ENCODE peak calls at places on chromosomes 4 and X, in four cellular contexts. W is HCT116, C is body of pancreas, U is right atrium auricular region. S is an unnamed sample.
A peak's percentile ranks its signal among the peaks of the same experiment; 100 is the strongest.

GRCh38 chr4:31655328-31655727 is 935.2 kb downstream of the PCDH7 start:
- DNase-seq in W (no peak), C (no peak), U (no peak), S (no peak)

GRCh38 chr4:180485407-180485806 is 1757.8 kb upstream of the TENM3 start:
- DNase-seq in W (no peak), C (no peak), U (no peak), S (no peak)

GRCh38 chr4:73683033-73683432 is 57.3 kb upstream of the CXCL8 start:
- DNase-seq in W (no peak), C (no peak), U (no peak), S (no peak)

GRCh38 chr4:41280010-41280409 is 23.3 kb downstream of the UCHL1 start:
- DNase-seq in W (no peak), C (no peak), U (no peak), S (no peak)

GRCh38 chr4:120853101-120853940 is 69.2 kb downstream of the PRDM5 start:
- DNase-seq in W (no peak), C (no peak), U (no peak), S (no peak)

GRCh38 chr4:123749408-123749807 is 352.8 kb downstream of the SPRY1 start:
- DNase-seq in W (no peak), C (peak; percentile 16), U (peak; percentile 79), S (peak; percentile 62)

GRCh38 chr4:128796934-128797333 is 12.6 kb upstream of the JADE1 start:
- DNase-seq in W (no peak), C (no peak), U (no peak), S (no peak)

GRCh38 chrX:150533863-150534262 is 34.6 kb upstream of the MTM1 start:
- DNase-seq in W (no peak), C (no peak), U (no peak), S (no peak)

GRCh38 chrX:13373027-13373806 is 53.4 kb upstream of the ATXN3L start:
- DNase-seq in W (no peak), C (no peak), U (no peak), S (no peak)

GRCh38 chr4:164313899-164314298 is 440.0 kb upstream of the SMIM31 start:
- DNase-seq in W (no peak), C (no peak), U (no peak), S (no peak)

GRCh38 chr4:99655315-99656081 is 2.1 kb downstream of the C4orf54 start:
- DNase-seq in W (no peak), C (peak; percentile 59), U (no peak), S (peak; percentile 77)

GRCh38 chr4:153348006-153348405 is 3.5 kb downstream of the MND1 start:
- DNase-seq in W (no peak), C (no peak), U (no peak), S (no peak)

GRCh38 chrX:65997978-65998717 is 41.7 kb downstream of the VSIG4 start:
- DNase-seq in W (no peak), C (no peak), U (no peak), S (no peak)

GRCh38 chr4:140222175-140222574 is 68.2 kb upstream of the MAML3 start:
- DNase-seq in W (no peak), C (no peak), U (no peak), S (no peak)

GRCh38 chr4:36332782-36333131 is 51.3 kb downstream of the DTHD1 start:
- DNase-seq in W (no peak), C (no peak), U (no peak), S (no peak)

DNA sequence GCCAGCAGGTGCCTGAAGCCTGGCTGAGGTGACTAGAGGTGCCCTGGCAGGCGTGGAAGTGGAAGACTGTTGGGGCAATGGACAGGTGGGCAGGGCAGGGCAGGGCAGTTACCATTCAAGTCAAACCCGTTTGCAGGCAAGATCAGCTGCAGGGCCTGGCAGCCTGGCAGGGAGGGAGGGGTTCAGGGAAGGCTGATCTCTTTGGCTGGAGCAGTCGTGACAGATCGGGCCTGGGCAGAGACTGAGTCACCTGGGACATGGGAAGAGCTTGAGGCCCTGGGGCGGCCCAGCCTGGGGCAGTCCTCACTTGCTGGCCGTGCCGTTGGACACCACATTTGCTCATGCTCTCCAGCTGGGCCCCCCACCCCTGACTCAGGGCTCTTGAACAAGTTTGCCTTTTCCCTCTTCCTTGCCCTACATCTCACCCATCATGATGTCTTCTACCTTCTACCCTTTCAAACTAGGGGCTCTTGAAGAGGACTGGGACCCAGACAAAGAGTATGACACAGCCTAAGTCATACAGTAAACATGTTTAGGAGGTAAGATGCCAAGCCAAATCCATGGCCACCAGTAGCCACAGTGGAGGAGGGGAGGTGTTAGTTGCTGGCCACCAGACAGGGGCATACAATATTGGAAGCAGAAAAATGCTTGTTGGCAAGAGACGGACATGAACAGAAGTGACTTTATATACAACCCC is 2.0 kb upstream of the ZNF185 start:
- DNase-seq in W (peak; percentile 35), C (no peak), U (no peak), S (no peak)
- H3K4me1 ChIP-seq in W (peaks cover 56% of the 10 kb centered on the region), C (peaks cover 4% of the 10 kb centered on the region), U (no peaks in the 10 kb centered on the region), S (no peaks in the 10 kb centered on the region)

GRCh38 chr4:88697113-88697512 is 516 bp downstream of the NAP1L5 start:
- DNase-seq in W (no peak), C (no peak), U (no peak), S (peak; percentile 71)

GRCh38 chr4:88698539-88698938 is 910 bp upstream of the NAP1L5 start:
- DNase-seq in W (no peak), C (no peak), U (no peak), S (peak; percentile 51)

GRCh38 chr4:88693792-88694191 is 3.8 kb downstream of the NAP1L5 start:
- DNase-seq in W (no peak), C (no peak), U (no peak), S (no peak)

GRCh38 chr4:88697588-88698329 is at the start of gene NAP1L5:
- DNase-seq in W (peak; percentile 13), C (peak; percentile 62), U (peak; percentile 81), S (peak; percentile 90)

DNA sequence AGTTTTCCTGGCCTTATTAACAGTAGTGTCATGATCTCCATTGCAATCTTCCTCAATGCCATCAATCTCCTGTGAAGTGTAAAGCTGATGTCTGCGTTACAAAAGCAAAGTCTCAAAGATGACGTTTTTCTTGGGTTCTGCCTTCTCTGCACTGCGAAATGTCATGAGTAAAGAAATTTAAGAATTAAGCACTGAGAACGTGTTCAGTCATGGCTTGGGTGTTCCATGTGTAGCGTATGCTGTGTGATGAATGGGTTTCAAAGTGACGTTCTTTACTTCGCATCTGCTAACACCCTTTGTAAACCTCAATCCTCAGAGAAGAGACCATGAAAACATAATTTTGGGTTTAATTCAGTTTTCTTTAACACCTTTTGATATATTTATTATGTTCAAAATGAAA is 1.0 kb downstream of the NAP1L5 start:
- DNase-seq in W (no peak), C (no peak), U (no peak), S (no peak)
- H3K4me3 ChIP-seq in W (no peak overlapping the region), C (no peak overlapping the region), U (peak overlapping the region; percentile 52), S (peak overlapping the region; percentile 53)

DNA sequence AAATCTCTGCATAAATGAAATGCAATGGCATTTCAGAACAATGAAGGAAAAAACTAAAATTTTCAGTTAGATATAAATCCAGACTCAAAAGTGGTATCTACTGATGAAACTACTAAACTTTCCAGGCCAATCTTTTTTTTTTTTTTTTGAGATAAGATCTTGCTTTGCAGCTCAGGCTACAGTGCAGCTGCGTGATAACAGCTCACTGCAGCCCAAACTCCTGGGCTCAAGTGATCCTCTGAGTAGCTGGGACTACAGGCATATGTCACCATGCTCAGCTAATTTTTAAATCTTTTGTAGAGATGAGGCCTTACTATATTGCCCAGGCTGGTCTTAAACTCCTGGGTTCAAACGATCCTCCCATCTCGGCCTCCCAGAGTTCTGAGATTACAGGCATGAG is 1228.2 kb upstream of the ADGRL3 start:
- DNase-seq in W (no peak), C (no peak), U (no peak), S (no peak)
- H3K4me1 ChIP-seq in W (no peaks in the 10 kb centered on the region), C (no peaks in the 10 kb centered on the region), U (no peaks in the 10 kb centered on the region), S (no peaks in the 10 kb centered on the region)

GRCh38 chr4:23952258-23952657 is 62.4 kb upstream of the PPARGC1A start:
- DNase-seq in W (no peak), C (no peak), U (no peak), S (no peak)

GRCh38 chr4:23959401-23960148 is 69.7 kb upstream of the PPARGC1A start:
- DNase-seq in W (no peak), C (no peak), U (no peak), S (no peak)

GRCh38 chr4:23957465-23957864 is 67.6 kb upstream of the PPARGC1A start:
- DNase-seq in W (no peak), C (no peak), U (no peak), S (no peak)

GRCh38 chr4:23958749-23959148 is 68.9 kb upstream of the PPARGC1A start:
- DNase-seq in W (no peak), C (no peak), U (no peak), S (no peak)

GRCh38 chr4:23956601-23957364 is 66.9 kb upstream of the PPARGC1A start:
- DNase-seq in W (no peak), C (no peak), U (no peak), S (no peak)
- H3K4me3 ChIP-seq in W (no peak overlapping the region), C (no peak overlapping the region), U (no peak overlapping the region), S (no peak overlapping the region)

GRCh38 chr4:8198906-8199593 is at the start of gene SH3TC1:
- DNase-seq in W (peak; percentile 46), C (peak; percentile 97), U (peak; percentile 91), S (peak; percentile 95)
- H3K4me1 ChIP-seq in W (peaks cover 36% of the 10 kb centered on the region), C (peaks cover 63% of the 10 kb centered on the region), U (peaks cover 53% of the 10 kb centered on the region), S (no peaks in the 10 kb centered on the region)

GRCh38 chrX:133307637-133308485 is 89.7 kb upstream of the TFDP3 start:
- DNase-seq in W (no peak), C (no peak), U (no peak), S (peak; percentile 86)
- H3K4me3 ChIP-seq in W (no peak overlapping the region), C (no peak overlapping the region), U (no peak overlapping the region), S (no peak overlapping the region)

GRCh38 chrX:148309413-148309812 is 191.0 kb upstream of the AFF2 start:
- DNase-seq in W (no peak), C (no peak), U (no peak), S (no peak)

GRCh38 chrX:148316446-148316845 is 184.0 kb upstream of the AFF2 start:
- DNase-seq in W (no peak), C (no peak), U (no peak), S (no peak)

GRCh38 chrX:148310402-148311200 is 189.8 kb upstream of the AFF2 start:
- DNase-seq in W (no peak), C (no peak), U (no peak), S (no peak)

DNA sequence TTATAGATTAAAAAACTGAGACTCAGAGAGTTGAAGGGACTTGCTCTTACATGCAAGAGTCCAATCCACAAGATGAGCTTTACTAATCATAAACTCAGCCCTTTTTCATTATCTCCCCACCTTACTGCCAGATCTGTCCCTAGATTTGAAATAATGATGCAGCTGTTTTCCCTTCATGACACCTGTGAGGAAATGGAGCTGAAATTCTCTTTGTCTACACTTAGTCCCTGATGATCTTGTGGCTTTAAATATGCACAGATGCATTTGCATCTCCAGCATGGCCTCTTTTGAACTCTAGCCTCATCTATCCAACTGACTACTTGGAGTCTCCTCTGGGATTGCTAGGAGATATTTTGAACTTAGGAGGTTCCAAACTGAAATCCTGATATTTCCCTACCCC is 188.9 kb upstream of the AFF2 start:
- DNase-seq in W (no peak), C (no peak), U (no peak), S (no peak)
- H3K4me1 ChIP-seq in W (no peaks in the 10 kb centered on the region), C (no peaks in the 10 kb centered on the region), U (no peaks in the 10 kb centered on the region), S (no peaks in the 10 kb centered on the region)

GRCh38 chr4:170656506-170656905 is 566.8 kb upstream of the AADAT start:
- DNase-seq in W (no peak), C (no peak), U (no peak), S (no peak)
- H3K4me3 ChIP-seq in W (no peak overlapping the region), C (no peak overlapping the region), U (no peak overlapping the region), S (no peak overlapping the region)

S was measured in right cardiac atrium.